ENCODE peak calls at places on chromosomes 4 and X, in nine cellular contexts. One of them, this sample, is unnamed.

GRCh38 chr4:165207016-165207430 is 338 bp upstream of the KLHL2 start:
- DNase-seq in dorsolateral prefrontal cortex: no peak
- DNase-seq in lower leg skin: no peak
- DNase-seq in astrocyte of the cerebellum: no peak
- DNase-seq in upper lobe of left lung: peak
- DNase-seq in heart right ventricle: peak
- DNase-seq in GM23338: no peak
- DNase-seq in Peyer's patch: no peak
- DNase-seq in OCI-LY7: peak
- DNase-seq in this sample: no peak

GRCh38 chrX:51614353-51614752 is 4.4 kb downstream of the CENPVL3 start:
- DNase-seq in dorsolateral prefrontal cortex: no peak
- DNase-seq in astrocyte of the cerebellum: peak
- DNase-seq in Peyer's patch: no peak
- DNase-seq in lower leg skin: no peak
- DNase-seq in GM23338: peak
- DNase-seq in OCI-LY7: peak
- DNase-seq in upper lobe of left lung: no peak
- DNase-seq in heart right ventricle: no peak
- DNase-seq in this sample: no peak

GRCh38 chr4:72418458-72418857 is 150.6 kb downstream of the ADAMTS3 start:
- DNase-seq in OCI-LY7: no peak
- DNase-seq in dorsolateral prefrontal cortex: no peak
- DNase-seq in astrocyte of the cerebellum: peak
- DNase-seq in upper lobe of left lung: no peak
- DNase-seq in heart right ventricle: peak
- DNase-seq in Peyer's patch: no peak
- DNase-seq in GM23338: no peak
- DNase-seq in lower leg skin: no peak
- DNase-seq in this sample: peak

GRCh38 chr4:185254434-185254833 is 45.0 kb downstream of the SNX25 start:
- DNase-seq in upper lobe of left lung: no peak
- DNase-seq in GM23338: peak
- DNase-seq in dorsolateral prefrontal cortex: no peak
- DNase-seq in Peyer's patch: no peak
- DNase-seq in heart right ventricle: no peak
- DNase-seq in astrocyte of the cerebellum: no peak
- DNase-seq in OCI-LY7: no peak
- DNase-seq in lower leg skin: no peak
- DNase-seq in this sample: no peak

GRCh38 chrX:46325312-46325877 is 219.8 kb downstream of the ZNF674 start:
- DNase-seq in lower leg skin: no peak
- DNase-seq in heart right ventricle: no peak
- DNase-seq in GM23338: peak
- DNase-seq in OCI-LY7: no peak
- DNase-seq in Peyer's patch: no peak
- DNase-seq in astrocyte of the cerebellum: peak
- DNase-seq in dorsolateral prefrontal cortex: no peak
- DNase-seq in upper lobe of left lung: peak
- DNase-seq in this sample: no peak

GRCh38 chr4:154441982-154442381 is 49.6 kb downstream of the DCHS2 start:
- DNase-seq in upper lobe of left lung: no peak
- DNase-seq in lower leg skin: no peak
- DNase-seq in Peyer's patch: no peak
- DNase-seq in heart right ventricle: no peak
- DNase-seq in GM23338: no peak
- DNase-seq in OCI-LY7: no peak
- DNase-seq in astrocyte of the cerebellum: no peak
- DNase-seq in dorsolateral prefrontal cortex: no peak
- DNase-seq in this sample: no peak

GRCh38 chrX:18410038-18410437 is 15.4 kb upstream of the CDKL5 start:
- DNase-seq in Peyer's patch: no peak
- DNase-seq in astrocyte of the cerebellum: peak
- DNase-seq in GM23338: peak
- DNase-seq in OCI-LY7: no peak
- DNase-seq in dorsolateral prefrontal cortex: no peak
- DNase-seq in heart right ventricle: no peak
- DNase-seq in lower leg skin: no peak
- DNase-seq in upper lobe of left lung: peak
- DNase-seq in this sample: no peak

GRCh38 chr4:173370130-173370476 is 651 bp upstream of the SAP30 start:
- DNase-seq in lower leg skin: peak
- DNase-seq in Peyer's patch: peak
- DNase-seq in upper lobe of left lung: peak
- DNase-seq in astrocyte of the cerebellum: no peak
- DNase-seq in dorsolateral prefrontal cortex: no peak
- DNase-seq in heart right ventricle: peak
- DNase-seq in OCI-LY7: peak
- DNase-seq in GM23338: no peak
- DNase-seq in this sample: no peak

GRCh38 chrX:12701625-12702024 is 89.6 kb upstream of the PRPS2 start:
- DNase-seq in GM23338: peak
- DNase-seq in OCI-LY7: peak
- DNase-seq in dorsolateral prefrontal cortex: peak
- DNase-seq in astrocyte of the cerebellum: peak
- DNase-seq in lower leg skin: no peak
- DNase-seq in Peyer's patch: peak
- DNase-seq in heart right ventricle: peak
- DNase-seq in upper lobe of left lung: peak
- DNase-seq in this sample: peak

GRCh38 chrX:94178145-94178790 is 504.3 kb downstream of the FAM133A start:
- DNase-seq in Peyer's patch: no peak
- DNase-seq in GM23338: no peak
- DNase-seq in lower leg skin: no peak
- DNase-seq in astrocyte of the cerebellum: no peak
- DNase-seq in upper lobe of left lung: no peak
- DNase-seq in heart right ventricle: no peak
- DNase-seq in OCI-LY7: no peak
- DNase-seq in dorsolateral prefrontal cortex: no peak
- DNase-seq in this sample: no peak

GRCh38 chrX:17930850-17931249 is 69.8 kb upstream of the RAI2 start:
- DNase-seq in astrocyte of the cerebellum: no peak
- DNase-seq in heart right ventricle: no peak
- DNase-seq in OCI-LY7: no peak
- DNase-seq in GM23338: peak
- DNase-seq in Peyer's patch: no peak
- DNase-seq in dorsolateral prefrontal cortex: no peak
- DNase-seq in lower leg skin: no peak
- DNase-seq in upper lobe of left lung: no peak
- DNase-seq in this sample: no peak

GRCh38 chrX:30876367-30876766 is 12.7 kb downstream of the TAB3 start:
- DNase-seq in dorsolateral prefrontal cortex: no peak
- DNase-seq in lower leg skin: no peak
- DNase-seq in upper lobe of left lung: no peak
- DNase-seq in GM23338: no peak
- DNase-seq in OCI-LY7: no peak
- DNase-seq in Peyer's patch: no peak
- DNase-seq in heart right ventricle: no peak
- DNase-seq in astrocyte of the cerebellum: no peak
- DNase-seq in this sample: no peak

GRCh38 chrX:30883141-30883540 is 5.9 kb downstream of the TAB3 start:
- DNase-seq in dorsolateral prefrontal cortex: no peak
- DNase-seq in upper lobe of left lung: no peak
- DNase-seq in OCI-LY7: no peak
- DNase-seq in heart right ventricle: no peak
- DNase-seq in astrocyte of the cerebellum: no peak
- DNase-seq in lower leg skin: no peak
- DNase-seq in Peyer's patch: no peak
- DNase-seq in GM23338: no peak
- DNase-seq in this sample: no peak

GRCh38 chrX:30881797-30882196 is 7.3 kb downstream of the TAB3 start:
- DNase-seq in heart right ventricle: no peak
- DNase-seq in astrocyte of the cerebellum: no peak
- DNase-seq in dorsolateral prefrontal cortex: no peak
- DNase-seq in Peyer's patch: no peak
- DNase-seq in lower leg skin: no peak
- DNase-seq in GM23338: no peak
- DNase-seq in upper lobe of left lung: no peak
- DNase-seq in OCI-LY7: no peak
- DNase-seq in this sample: no peak

GRCh38 chrX:30881390-30881789 is 7.7 kb downstream of the TAB3 start:
- DNase-seq in dorsolateral prefrontal cortex: no peak
- DNase-seq in Peyer's patch: no peak
- DNase-seq in upper lobe of left lung: no peak
- DNase-seq in GM23338: no peak
- DNase-seq in astrocyte of the cerebellum: no peak
- DNase-seq in heart right ventricle: no peak
- DNase-seq in lower leg skin: no peak
- DNase-seq in OCI-LY7: no peak
- DNase-seq in this sample: no peak

DNA sequence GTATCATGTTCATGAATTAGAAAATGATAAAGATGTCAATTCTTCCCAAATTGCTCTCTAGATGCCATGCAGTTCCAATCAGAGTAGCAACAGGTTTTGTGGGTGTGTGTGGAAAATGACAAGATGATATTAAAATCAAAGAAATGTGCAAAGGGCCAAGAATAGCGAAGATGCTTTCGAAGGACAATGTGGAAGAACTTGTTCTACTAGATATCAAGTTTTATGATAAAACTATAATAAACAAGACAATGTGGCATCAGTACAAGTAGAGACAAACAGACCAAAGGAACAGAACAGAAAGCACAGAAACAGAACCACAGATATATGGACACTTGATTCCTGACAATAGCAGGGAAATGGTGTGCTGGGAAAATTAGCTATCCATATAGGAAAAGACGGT is 9.0 kb downstream of the TAB3 start:
- DNase-seq in dorsolateral prefrontal cortex: no peak
- DNase-seq in GM23338: no peak
- DNase-seq in astrocyte of the cerebellum: no peak
- DNase-seq in heart right ventricle: no peak
- DNase-seq in Peyer's patch: no peak
- DNase-seq in lower leg skin: no peak
- DNase-seq in OCI-LY7: no peak
- DNase-seq in upper lobe of left lung: no peak
- DNase-seq in this sample: no peak
- H3K4me3 ChIP-seq in dorsolateral prefrontal cortex: no peak
- H3K4me3 ChIP-seq in GM23338: no peak
- H3K4me3 ChIP-seq in astrocyte of the cerebellum: no peak
- H3K4me3 ChIP-seq in heart right ventricle: no peak
- H3K4me3 ChIP-seq in Peyer's patch: no peak
- H3K4me3 ChIP-seq in lower leg skin: no peak
- H3K4me3 ChIP-seq in OCI-LY7: no peak
- H3K4me3 ChIP-seq in upper lobe of left lung: no peak
- H3K4me3 ChIP-seq in this sample: no peak

DNA sequence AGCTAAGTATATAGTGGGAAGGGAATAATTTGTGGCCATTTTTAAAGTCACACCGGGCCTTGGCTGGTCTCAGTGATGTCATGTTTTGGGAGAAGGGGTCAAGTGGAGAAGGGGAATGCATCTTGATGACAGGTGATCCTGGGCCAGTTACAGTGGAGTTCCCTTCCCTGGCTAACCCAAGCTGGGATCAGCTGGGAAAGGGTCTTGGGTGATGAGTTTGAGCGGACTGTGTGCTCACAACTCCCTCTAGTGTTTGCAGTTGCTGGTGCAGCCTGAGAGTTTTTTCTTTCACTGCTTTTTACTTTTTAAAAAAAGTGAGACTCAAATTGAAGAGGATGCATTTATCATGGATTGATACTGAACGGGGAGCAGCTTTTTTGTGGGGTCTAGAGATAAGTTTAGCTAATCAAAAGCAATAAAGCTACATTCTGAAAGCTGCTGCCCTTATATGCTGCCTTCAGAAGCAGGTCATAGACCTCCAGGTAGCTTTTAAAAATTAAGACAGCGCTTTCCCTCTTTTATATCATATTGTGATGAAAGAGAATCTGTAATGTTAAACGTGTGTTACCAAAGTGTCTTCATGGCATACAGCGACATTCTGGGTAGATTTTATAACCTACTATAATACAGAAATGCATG is 164.7 kb downstream of the DCLK2 start:
- DNase-seq in GM23338: peak
- DNase-seq in upper lobe of left lung: no peak
- DNase-seq in dorsolateral prefrontal cortex: no peak
- DNase-seq in lower leg skin: no peak
- DNase-seq in Peyer's patch: no peak
- DNase-seq in OCI-LY7: peak
- DNase-seq in heart right ventricle: peak
- DNase-seq in astrocyte of the cerebellum: no peak
- DNase-seq in this sample: no peak
- TF ChIP-seq CTCF in GM23338: peak
- TF ChIP-seq CTCF in upper lobe of left lung: peak
- TF ChIP-seq CTCF in dorsolateral prefrontal cortex: peak
- TF ChIP-seq CTCF in lower leg skin: no peak
- TF ChIP-seq CTCF in Peyer's patch: peak
- TF ChIP-seq CTCF in OCI-LY7: peak
- TF ChIP-seq CTCF in heart right ventricle: peak
- TF ChIP-seq CTCF in astrocyte of the cerebellum: peak
- TF ChIP-seq CTCF in this sample: peak

DNA sequence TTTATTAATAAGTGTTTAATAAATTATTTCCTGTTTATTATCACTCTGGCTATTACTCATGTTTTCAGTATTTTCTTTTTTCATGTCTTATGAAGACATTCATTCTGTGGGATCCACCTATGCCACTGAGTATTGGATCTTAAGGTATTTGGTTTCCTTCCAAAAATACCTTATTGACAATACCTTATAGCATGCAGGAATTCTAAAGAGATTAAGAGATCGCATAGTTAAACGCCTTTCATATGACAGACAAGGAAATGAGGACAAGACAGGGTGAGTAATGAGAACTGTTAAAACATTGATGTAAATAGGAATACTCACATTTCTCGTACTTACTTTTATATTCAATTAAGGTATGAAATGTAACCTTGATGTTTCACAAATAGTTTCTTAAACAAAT is 38.2 kb upstream of the TMPRSS11B start:
- DNase-seq in astrocyte of the cerebellum: no peak
- DNase-seq in upper lobe of left lung: no peak
- DNase-seq in Peyer's patch: no peak
- DNase-seq in GM23338: no peak
- DNase-seq in dorsolateral prefrontal cortex: no peak
- DNase-seq in OCI-LY7: no peak
- DNase-seq in heart right ventricle: no peak
- DNase-seq in lower leg skin: no peak
- DNase-seq in this sample: no peak
- H3K4me3 ChIP-seq in astrocyte of the cerebellum: no peak
- H3K4me3 ChIP-seq in upper lobe of left lung: no peak
- H3K4me3 ChIP-seq in Peyer's patch: no peak
- H3K4me3 ChIP-seq in GM23338: no peak
- H3K4me3 ChIP-seq in dorsolateral prefrontal cortex: no peak
- H3K4me3 ChIP-seq in OCI-LY7: no peak
- H3K4me3 ChIP-seq in heart right ventricle: no peak
- H3K4me3 ChIP-seq in lower leg skin: no peak
- H3K4me3 ChIP-seq in this sample: no peak

GRCh38 chr4:4379540-4380087 is 7.3 kb upstream of the NSG1 start:
- DNase-seq in upper lobe of left lung: no peak
- DNase-seq in lower leg skin: no peak
- DNase-seq in OCI-LY7: peak
- DNase-seq in dorsolateral prefrontal cortex: no peak
- DNase-seq in Peyer's patch: no peak
- DNase-seq in GM23338: no peak
- DNase-seq in astrocyte of the cerebellum: no peak
- DNase-seq in heart right ventricle: no peak
- DNase-seq in this sample: no peak
- TF ChIP-seq CTCF in upper lobe of left lung: no peak
- TF ChIP-seq CTCF in lower leg skin: no peak
- TF ChIP-seq CTCF in OCI-LY7: peak
- TF ChIP-seq CTCF in dorsolateral prefrontal cortex: no peak
- TF ChIP-seq CTCF in Peyer's patch: no peak
- TF ChIP-seq CTCF in GM23338: peak
- TF ChIP-seq CTCF in astrocyte of the cerebellum: peak
- TF ChIP-seq CTCF in heart right ventricle: no peak
- TF ChIP-seq CTCF in this sample: no peak

This sample was measured in HFF-Myc.